ENCODE peak calls at places on chromosomes 3 and 15, in four cellular contexts. Q is HEK293T, H is HepG2, F is K562. L is an unnamed sample.

GRCh38 chr3:189967254-189967865 is 153.3 kb downstream of the P3H2 start:
- DNase-seq in F (peak; percentile 29), H (peak; percentile 48), Q (peak; percentile 31), L (no peak)

GRCh38 chr3:159645874-159646273 is 342.8 kb upstream of the IL12A start:
- DNase-seq in F (no peak), H (no peak), Q (no peak), L (no peak)

GRCh38 chr15:92391640-92392039 is 2.0 kb upstream of the ST8SIA2 start:
- DNase-seq in F (no peak), Q (peak; percentile 42), H (peak; percentile 6), L (no peak)

GRCh38 chr3:159779883-159780282 is 208.8 kb upstream of the IL12A start:
- DNase-seq in Q (no peak), H (no peak), F (no peak), L (no peak)

GRCh38 chr15:68409736-68410370 is 22.1 kb downstream of the ITGA11 start:
- DNase-seq in H (no peak), Q (no peak), F (no peak), L (no peak)

GRCh38 chr3:147191795-147192385 is 214.5 kb downstream of the ZIC4 start:
- DNase-seq in Q (peak; percentile 22), H (peak; percentile 64), F (peak; percentile 9), L (peak; percentile 1)

GRCh38 chr15:66841953-66842681 is 140.1 kb downstream of the SMAD6 start:
- DNase-seq in H (peak; percentile 54), Q (peak; percentile 59), F (peak; percentile 77), L (no peak)

GRCh38 chr15:57418640-57419039 is 42.3 kb downstream of the CGNL1 start:
- DNase-seq in F (no peak), Q (no peak), H (no peak), L (no peak)

GRCh38 chr3:119700269-119700919 is 2.4 kb upstream of the CFAP91 start:
- DNase-seq in F (no peak), H (peak; percentile 3), Q (no peak), L (peak; percentile 74)

GRCh38 chr3:42507252-42507651 is 4.8 kb downstream of the VIPR1 start:
- DNase-seq in H (no peak), F (no peak), Q (peak; percentile 34), L (no peak)

GRCh38 chr3:123657111-123657510 is 72.3 kb upstream of the HACD2 start:
- DNase-seq in F (no peak), H (no peak), Q (no peak), L (no peak)

GRCh38 chr15:66740802-66741201 is 38.8 kb downstream of the SMAD6 start:
- DNase-seq in F (no peak), Q (no peak), H (no peak), L (no peak)

GRCh38 chr3:42588625-42589024 is 2.0 kb upstream of the SS18L2 start:
- DNase-seq in H (no peak), Q (no peak), F (no peak), L (no peak)

GRCh38 chr3:64343692-64344440 is 118.6 kb upstream of the PRICKLE2 start:
- DNase-seq in Q (no peak), H (no peak), F (no peak), L (no peak)

GRCh38 chr3:149179225-149179624 is 42.4 kb downstream of the CP start:
- DNase-seq in H (no peak), F (no peak), Q (no peak), L (no peak)

GRCh38 chr3:142817356-142817755 is 71.5 kb downstream of the PCOLCE2 start:
- DNase-seq in F (no peak), Q (no peak), H (no peak), L (no peak)

GRCh38 chr15:96304839-96305238 is 25.7 kb upstream of the NR2F2 start:
- DNase-seq in F (no peak), Q (no peak), H (no peak), L (no peak)

GRCh38 chr3:114565201-114565600 is 271.4 kb downstream of the TIGIT start:
- DNase-seq in H (no peak), Q (no peak), F (no peak), L (no peak)

GRCh38 chr3:184907941-184908649 is 96.1 kb downstream of the VPS8 start:
- DNase-seq in F (no peak), H (no peak), Q (no peak), L (no peak)

GRCh38 chr3:14113964-14114667 is 10.6 kb downstream of the CHCHD4 start:
- DNase-seq in H (peak; percentile 47), F (no peak), Q (no peak), L (no peak)

GRCh38 chr3:133821767-133822638 is 16.4 kb downstream of the SRPRB start:
- DNase-seq in F (peak; percentile 26), H (peak; percentile 83), Q (no peak), L (no peak)

GRCh38 chr3:48280883-48281282 is 40.0 kb downstream of the ZNF589 start:
- DNase-seq in F (no peak), H (no peak), Q (no peak), L (no peak)

GRCh38 chr15:78177447-78177873 is 28.3 kb downstream of the IDH3A start:
- DNase-seq in H (peak; percentile 30), F (peak; percentile 70), Q (peak; percentile 79), L (no peak)

GRCh38 chr3:128618398-128618726 is 32.3 kb downstream of the RPN1 start:
- DNase-seq in Q (no peak), H (no peak), F (no peak), L (no peak)

GRCh38 chr3:95721938-95722337 is 1092.5 kb upstream of the EPHA6 start:
- DNase-seq in H (no peak), F (no peak), Q (no peak), L (no peak)

GRCh38 chr3:110027446-110027845 is 690.1 kb upstream of the DPPA4 start:
- DNase-seq in Q (no peak), F (no peak), H (no peak), L (no peak)

DNA sequence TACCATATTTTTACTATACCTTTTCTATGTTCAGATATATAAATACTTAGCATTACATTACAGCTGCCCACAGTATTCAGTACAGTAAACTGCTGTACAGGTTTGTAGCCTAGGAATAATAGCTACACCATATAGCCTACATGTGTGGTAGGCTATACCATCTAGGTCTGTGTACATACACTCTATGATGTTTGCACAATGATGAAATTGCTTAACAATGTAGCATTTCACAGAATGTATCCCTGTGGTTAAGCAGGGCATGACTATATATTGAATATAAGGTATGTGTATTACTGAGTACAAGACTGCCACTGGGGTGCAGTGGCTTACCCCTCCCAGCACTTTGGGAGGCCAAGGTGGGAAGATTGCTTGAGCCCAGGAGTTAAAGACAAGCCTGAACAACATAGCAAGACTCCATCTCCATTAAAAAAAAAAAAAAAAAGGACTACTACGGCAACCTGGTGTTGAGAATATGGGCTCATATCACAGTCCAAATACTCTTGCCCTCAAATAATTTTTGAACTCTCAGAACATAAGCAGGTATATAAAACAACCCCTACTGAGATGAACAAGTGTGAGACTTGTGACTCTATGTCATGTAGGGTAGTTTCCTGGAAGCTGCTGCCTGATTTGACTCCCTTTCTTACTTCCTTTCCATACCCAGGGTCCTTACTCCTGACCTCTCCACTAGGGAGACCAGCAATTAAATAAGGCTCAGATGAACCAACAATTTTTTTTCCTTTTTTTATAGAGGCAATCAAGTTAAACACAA is 4.8 kb downstream of the PPP1R14D start:
- DNase-seq in Q (no peak), F (no peak), H (peak; percentile 82), L (no peak)
- TF ChIP-seq TARDBP in Q (no peak), F (no peak), H (peak; percentile 38), L (no peak)

GRCh38 chr15:50180578-50180977 is 1.4 kb upstream of the SLC27A2 start:
- DNase-seq in F (no peak), Q (no peak), H (no peak), L (no peak)
- TF ChIP-seq TARDBP in F (no peak), Q (no peak), H (no peak), L (no peak)

GRCh38 chr15:81281925-81282895 is 41.7 kb downstream of the STARD5 start:
- DNase-seq in Q (no peak), F (no peak), H (no peak), L (no peak)

GRCh38 chr15:81281176-81281735 is 42.7 kb downstream of the STARD5 start:
- DNase-seq in Q (no peak), H (no peak), F (no peak), L (no peak)

GRCh38 chr15:81279621-81280051 is 44.3 kb downstream of the STARD5 start:
- DNase-seq in Q (no peak), F (no peak), H (no peak), L (no peak)

GRCh38 chr15:81280086-81280485 is 43.9 kb downstream of the STARD5 start:
- DNase-seq in F (no peak), Q (no peak), H (no peak), L (no peak)

DNA sequence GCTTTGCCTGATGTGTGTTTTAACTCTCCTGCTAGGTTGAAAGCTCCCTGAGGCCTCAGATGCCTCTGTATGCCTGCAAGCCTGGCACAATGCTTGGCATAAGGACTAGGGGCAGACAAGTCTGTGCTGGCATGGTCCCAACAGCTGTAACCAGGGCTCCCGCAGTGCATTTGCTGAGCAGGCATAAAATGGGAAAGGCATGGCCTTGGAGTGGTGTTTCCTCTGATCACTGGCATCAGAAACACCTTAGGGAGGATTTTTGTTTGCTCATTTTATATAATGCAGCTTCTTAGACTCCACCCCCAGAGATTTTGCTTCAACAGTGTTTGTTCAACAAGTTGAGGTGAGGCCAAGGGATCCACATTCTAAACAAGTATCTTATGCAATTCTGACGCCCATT is 43.2 kb downstream of the STARD5 start:
- DNase-seq in H (no peak), Q (no peak), F (no peak), L (no peak)
- TF ChIP-seq TARDBP in H (no peak), Q (no peak), F (no peak), L (no peak)

GRCh38 chr3:155960060-155960459 is 89.6 kb downstream of the GMPS start:
- DNase-seq in H (no peak), F (no peak), Q (no peak), L (no peak)
- TF ChIP-seq TARDBP in H (no peak), F (no peak), Q (no peak), L (no peak)

DNA sequence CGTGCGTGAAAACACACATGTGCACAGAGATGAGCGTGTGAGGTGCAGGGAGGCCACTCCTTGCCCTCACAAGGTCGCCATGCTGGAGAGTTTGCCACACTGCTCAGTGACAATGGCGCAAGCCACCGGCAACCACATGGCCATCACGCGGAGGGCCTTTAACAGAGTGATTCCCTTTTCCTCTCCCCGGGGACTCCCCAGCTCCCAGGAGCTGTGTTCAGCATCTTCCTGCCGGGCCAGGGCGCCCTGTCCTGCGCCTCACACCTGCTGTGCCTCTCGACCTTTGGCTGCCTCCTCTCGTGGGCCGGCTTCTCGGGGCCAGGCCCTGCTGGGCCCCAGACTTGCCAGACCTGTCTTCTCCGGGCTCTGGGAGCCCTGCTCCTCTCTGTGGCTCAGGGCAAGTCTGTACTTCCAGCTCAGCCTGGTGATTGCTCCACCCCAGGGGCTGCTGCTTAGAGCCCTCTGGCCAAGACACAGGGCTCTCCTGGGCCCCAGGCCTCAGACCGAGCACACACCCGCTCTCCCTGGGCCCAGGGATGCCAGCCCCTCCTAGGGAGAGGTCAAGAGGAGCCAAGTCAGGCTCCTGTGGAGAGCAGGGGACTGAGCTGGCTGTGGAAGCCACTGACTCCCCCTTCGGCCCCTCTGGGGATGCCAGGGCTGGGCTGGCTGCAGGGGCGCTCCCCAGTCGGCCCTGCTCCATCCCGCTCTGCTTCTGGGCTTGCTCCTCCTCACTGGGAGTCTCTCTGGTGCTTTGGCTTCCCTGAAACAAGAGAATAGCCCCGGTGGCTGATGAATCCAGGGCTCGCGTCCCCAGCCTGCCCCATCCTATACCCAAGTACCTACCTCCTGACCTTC is 5.6 kb downstream of the CCDC9B start:
- DNase-seq in H (no peak), F (no peak), Q (no peak), L (no peak)
- TF ChIP-seq TARDBP in H (no peak), F (no peak), Q (no peak), L (no peak)